ENCODE peak calls at places on chromosomes 13 and 19, in four cellular contexts. S, V, D and N are unnamed samples.

GRCh38 chr13:50170447-50171037 is 155.3 kb downstream of the KCNRG start:
- DNase-seq in D (no peak), S (no peak), V (no peak), N (no peak)

GRCh38 chr19:5129691-5130090 is 160.8 kb downstream of the KDM4B start:
- DNase-seq in S (no peak), D (no peak), V (no peak), N (no peak)

GRCh38 chr13:50075619-50076097 is 60.4 kb downstream of the KCNRG start:
- DNase-seq in D (no peak), V (no peak), S (no peak), N (no peak)

GRCh38 chr19:55297267-55297666 is 13.5 kb downstream of the BRSK1 start:
- DNase-seq in D (no peak), V (no peak), S (peak; percentile 36), N (no peak)

GRCh38 chr19:6556480-6556879 is 25.7 kb downstream of the TNFSF9 start:
- DNase-seq in S (no peak), V (no peak), D (no peak), N (no peak)

GRCh38 chr19:35501684-35502083 is 11.4 kb upstream of the KRTDAP start:
- DNase-seq in S (no peak), D (no peak), V (no peak), N (no peak)

GRCh38 chr13:98396071-98396710 is 180.7 kb downstream of the STK24 start:
- DNase-seq in D (no peak), V (no peak), S (no peak), N (no peak)

GRCh38 chr19:11159598-11160001 is 4.0 kb upstream of the SPC24 start:
- DNase-seq in S (no peak), V (no peak), D (no peak), N (no peak)

GRCh38 chr13:109516196-109516595 is 270.2 kb downstream of the IRS2 start:
- DNase-seq in V (no peak), D (no peak), S (no peak), N (no peak)

GRCh38 chr13:82565191-82565590 is 1317.1 kb downstream of the SLITRK1 start:
- DNase-seq in V (no peak), S (no peak), D (no peak), N (no peak)

GRCh38 chr13:101942038-101942437 is 459.8 kb downstream of the FGF14 start:
- DNase-seq in S (no peak), D (peak; percentile 7), V (no peak), N (no peak)

DNA sequence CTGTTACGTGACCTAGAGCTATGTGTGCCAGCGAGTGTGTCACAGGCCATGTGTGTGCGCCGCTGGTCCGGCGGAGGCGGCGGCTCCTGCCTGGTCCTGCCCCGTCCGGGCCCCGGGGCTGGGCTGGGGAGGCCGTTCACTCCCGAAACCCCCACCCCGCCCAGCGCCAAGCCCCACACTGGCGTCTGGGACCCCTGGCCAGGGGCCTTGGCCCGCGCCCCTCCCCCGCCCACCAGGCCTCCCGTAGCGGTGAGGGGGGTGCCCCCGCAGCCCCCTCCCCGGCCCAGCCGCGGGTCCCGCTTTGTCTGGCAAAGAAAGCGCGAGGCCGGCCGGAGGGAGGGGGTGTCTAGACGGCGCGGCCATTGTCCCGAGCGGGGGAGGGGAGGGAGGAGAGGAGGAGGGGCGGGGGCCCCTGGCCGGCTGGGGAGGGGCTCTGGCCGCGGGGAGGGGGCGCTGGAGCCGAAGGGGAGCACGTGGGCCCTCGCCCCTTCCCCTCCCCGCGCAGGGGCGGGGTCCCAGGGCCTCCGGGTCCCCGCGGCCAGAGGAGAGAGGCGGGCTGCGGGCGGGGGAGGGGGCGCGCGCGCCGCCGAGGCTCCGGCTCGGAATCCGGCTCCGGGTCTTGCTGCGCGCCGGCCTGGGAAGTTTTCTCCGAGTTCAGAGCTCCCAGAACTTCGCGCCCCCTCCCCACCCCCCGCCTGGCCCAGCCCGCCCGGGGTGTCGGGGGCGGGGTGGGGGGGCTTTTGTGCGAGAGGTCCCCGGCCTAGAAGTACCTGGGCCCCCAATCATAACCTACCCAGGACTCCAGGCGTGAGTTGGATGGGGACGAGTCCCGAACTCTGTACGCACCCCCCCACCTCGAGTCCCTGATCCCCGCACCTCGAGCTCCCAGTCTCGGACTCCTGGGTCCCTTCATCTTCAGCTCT is 882 bp downstream of the NOTCH3 start:
- DNase-seq in D (no peak), S (no peak), V (peak; percentile 47), N (no peak)
- TF ChIP-seq EZH2 in D (no peak), S (no peak), V (no peak), N (no peak)

DNA sequence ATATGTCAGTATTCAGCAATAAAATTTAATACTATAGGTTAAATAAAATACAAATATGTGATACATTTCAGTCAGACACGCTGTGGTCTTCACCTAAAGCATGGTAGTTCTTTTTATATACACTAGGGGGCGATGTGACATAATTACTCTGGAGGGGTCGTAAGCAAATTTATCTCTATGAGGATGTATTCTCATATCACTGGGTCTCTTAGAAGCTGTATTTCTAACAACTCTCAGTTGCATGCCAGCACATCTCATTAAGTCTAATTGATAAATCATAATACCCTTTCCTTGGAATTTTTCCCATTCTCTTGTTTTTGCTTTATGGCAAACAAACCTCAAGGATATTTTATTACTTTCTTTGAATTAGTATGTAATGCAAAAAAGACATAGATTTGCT is 3.9 kb upstream of the PCDH17 start:
- DNase-seq in V (no peak), D (no peak), S (peak; percentile 15), N (no peak)
- TF ChIP-seq ATF3 in V (no peak), D (no peak), S (no peak), N (no peak)

GRCh38 chr19:19278315-19278714 is 5.2 kb upstream of the TM6SF2 start:
- DNase-seq in S (no peak), D (no peak), V (no peak), N (no peak)
- TF ChIP-seq SRF in S (no peak), D (no peak), V (no peak), N (no peak)

GRCh38 chr19:47413941-47414340 is 5.4 kb downstream of the MEIS3 start:
- DNase-seq in D (no peak), S (no peak), V (no peak), N (no peak)
- TF ChIP-seq EZH2 in D (no peak), S (no peak), V (no peak), N (no peak)

DNA sequence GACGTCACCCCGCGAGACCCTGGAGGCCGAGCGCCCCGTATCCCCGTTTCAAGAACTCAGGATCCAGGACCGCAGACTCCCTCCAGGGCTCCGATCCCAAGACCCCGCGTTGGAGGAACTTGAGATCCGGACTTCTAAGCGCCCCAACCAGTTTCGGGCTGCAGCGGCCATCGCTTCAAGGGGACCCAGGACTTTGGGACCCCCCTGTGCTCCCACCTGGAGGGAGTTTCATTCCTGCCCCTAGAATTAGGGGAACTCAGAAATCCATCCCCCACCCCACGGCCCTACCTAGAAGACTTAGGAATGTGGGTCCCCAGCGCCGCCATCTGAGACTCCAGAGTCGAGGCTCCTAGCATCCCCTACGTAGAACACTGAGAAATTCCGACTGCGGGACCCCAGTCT is 399 bp downstream of the PLEKHG2 start:
- DNase-seq in V (no peak), D (no peak), S (peak; percentile 22), N (no peak)
- TF ChIP-seq ATF3 in V (no peak), D (no peak), S (no peak), N (no peak)

GRCh38 chr13:20258963-20259288 is 26.8 kb upstream of the GJB6 start:
- DNase-seq in D (no peak), V (no peak), S (no peak), N (no peak)

GRCh38 chr13:20254076-20254475 is 22.0 kb upstream of the GJB6 start:
- DNase-seq in S (no peak), V (no peak), D (no peak), N (no peak)

GRCh38 chr13:20263393-20264044 is 31.4 kb upstream of the GJB6 start:
- DNase-seq in V (no peak), S (no peak), D (peak; percentile 59), N (no peak)

GRCh38 chr13:20258208-20258962 is 26.3 kb upstream of the GJB6 start:
- DNase-seq in D (no peak), S (no peak), V (no peak), N (no peak)
- TF ChIP-seq SRF in D (no peak), S (no peak), V (no peak), N (no peak)

GRCh38 chr19:7918615-7919421 is 1.3 kb upstream of the SNAPC2 start:
- DNase-seq in S (no peak), V (no peak), D (peak; percentile 81), N (no peak)

GRCh38 chr19:7916137-7916907 is 1.7 kb downstream of the TGFBR3L start:
- DNase-seq in V (no peak), D (no peak), S (no peak), N (no peak)

GRCh38 chr19:7917292-7918061 is 2.7 kb upstream of the SNAPC2 start:
- DNase-seq in D (no peak), V (no peak), S (no peak), N (no peak)

GRCh38 chr19:7915250-7916136 is 863 bp downstream of the TGFBR3L start:
- DNase-seq in S (no peak), V (no peak), D (no peak), N (no peak)

DNA sequence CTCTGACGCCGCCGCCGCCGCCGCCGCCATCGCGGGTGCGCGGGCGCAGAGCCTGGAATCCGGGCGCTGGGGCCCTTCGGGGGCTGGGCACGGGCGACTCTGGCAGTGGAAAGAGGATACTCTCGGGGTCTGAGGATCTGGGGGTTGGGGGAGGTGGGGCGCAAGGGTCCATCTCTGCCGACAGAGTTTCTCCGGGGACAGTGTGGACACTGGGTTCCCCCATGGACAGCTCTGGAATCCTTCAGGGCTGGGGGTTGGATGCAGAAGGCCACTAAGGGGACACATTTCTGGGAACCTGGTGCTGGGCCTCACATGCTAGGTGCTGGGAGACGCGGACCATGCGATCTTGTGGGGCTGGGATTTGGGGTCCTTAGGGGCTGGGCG is 2.3 kb downstream of the TGFBR3L start:
- DNase-seq in S (no peak), D (no peak), V (no peak), N (no peak)
- TF ChIP-seq EZH2 in S (no peak), D (no peak), V (peak; percentile 40), N (no peak)

GRCh38 chr19:41998246-41999020 is 4.4 kb upstream of the ATP1A3 start:
- DNase-seq in S (peak; percentile 78), D (peak; percentile 17), V (no peak), N (peak; percentile 16)
- TF ChIP-seq ATF3 in S (no peak), D (no peak), V (no peak), N (no peak)